ENCODE peak calls at places on chromosomes 1 and 21, in seven cellular contexts. B is heart right ventricle, F is foreskin fibroblast, L is fibroblast of lung, U is AG09309, Z is ovary, A is BJ. P is an unnamed sample.

GRCh38 chr1:31224102-31224501 is 15.6 kb downstream of the NKAIN1 start:
- DNase-seq in B (no peak), L (no peak), U (no peak), A (no peak), F (no peak), Z (no peak), P (no peak)

GRCh38 chr1:43276673-43277072 is 6.9 kb downstream of the TMEM125 start:
- DNase-seq in Z (no peak), F (no peak), L (no peak), U (no peak), A (no peak), B (no peak), P (no peak)

GRCh38 chr1:28173151-28173979 is 3.1 kb downstream of the PTAFR start:
- DNase-seq in L (peak), A (no peak), U (no peak), F (no peak), Z (no peak), B (no peak), P (no peak)

GRCh38 chr1:167435484-167435883 is 82.8 kb downstream of the CD247 start:
- DNase-seq in L (no peak), U (no peak), B (no peak), Z (no peak), F (no peak), A (no peak), P (no peak)

GRCh38 chr1:193318347-193318746 is 131.9 kb upstream of the B3GALT2 start:
- DNase-seq in B (no peak), L (no peak), U (no peak), Z (no peak), F (no peak), A (no peak), P (no peak)

GRCh38 chr1:155086182-155086741 is 7.6 kb downstream of the EFNA3 start:
- DNase-seq in L (peak), Z (peak), F (no peak), B (peak), U (no peak), A (no peak), P (no peak)

GRCh38 chr1:25873120-25873519 is 2.4 kb downstream of the PAQR7 start:
- DNase-seq in B (no peak), U (no peak), Z (peak), F (no peak), L (no peak), A (no peak), P (no peak)

GRCh38 chr1:218874313-218874712 is 299.4 kb upstream of the LYPLAL1 start:
- DNase-seq in B (no peak), A (no peak), U (peak), F (peak), Z (no peak), L (peak), P (no peak)

GRCh38 chr1:152621993-152622392 is 910 bp downstream of the LCE3A start:
- DNase-seq in L (no peak), U (no peak), Z (no peak), B (no peak), F (no peak), A (no peak), P (no peak)

GRCh38 chr1:11397151-11397902 is 81.6 kb upstream of the DISP3 start:
- DNase-seq in A (no peak), Z (no peak), U (no peak), B (no peak), L (no peak), F (no peak), P (no peak)

GRCh38 chr1:221655766-221656305 is 86.1 kb downstream of the DUSP10 start:
- DNase-seq in U (no peak), Z (no peak), F (no peak), L (no peak), B (no peak), A (no peak), P (no peak)

GRCh38 chr1:174953657-174954435 is 45.9 kb upstream of the CACYBP start:
- DNase-seq in Z (no peak), B (no peak), F (no peak), A (no peak), L (no peak), U (no peak), P (no peak)

GRCh38 chr1:14142397-14143095 is 442.6 kb downstream of the PRDM2 start:
- DNase-seq in F (no peak), B (no peak), U (no peak), L (no peak), Z (no peak), A (no peak), P (no peak)

DNA sequence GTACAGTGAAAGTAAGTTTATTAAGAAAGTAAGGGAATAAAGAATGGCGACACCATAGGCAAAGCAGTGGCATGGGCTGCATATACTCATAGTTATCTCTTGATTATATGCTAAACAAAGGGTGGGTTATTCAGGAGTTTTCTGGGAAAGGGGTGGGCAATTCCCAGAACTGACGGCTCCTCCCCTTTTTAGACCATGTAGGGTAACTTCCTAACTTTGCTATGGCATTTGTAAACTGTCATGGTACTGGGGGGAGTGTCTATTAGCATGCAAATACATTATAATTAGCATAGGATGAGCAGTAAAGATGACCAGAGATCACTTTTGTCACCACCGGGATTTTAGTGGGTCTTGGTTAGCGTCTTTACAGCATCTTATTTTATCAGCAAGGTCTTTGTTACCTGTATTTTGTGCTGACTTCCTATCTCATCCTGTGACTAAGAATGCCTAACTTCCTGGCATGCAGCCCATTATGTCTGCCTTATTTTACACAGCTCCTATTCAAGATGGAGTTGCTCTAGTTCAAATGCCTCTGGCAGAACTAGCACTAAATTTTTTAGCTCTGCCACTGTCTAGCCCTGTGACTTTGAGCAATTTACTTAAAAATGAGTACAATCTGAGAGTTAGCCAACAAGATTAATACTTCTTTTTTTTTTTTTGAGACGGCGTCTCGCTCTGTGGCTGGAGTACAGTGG is 110.3 kb upstream of the PALMD start:
- DNase-seq in A (no peak), L (no peak), F (no peak), B (peak), Z (no peak), U (no peak), P (no peak)
- TF ChIP-seq CTCF in A (no peak), L (no peak), F (no peak), B (no peak), Z (no peak), U (no peak), P (no peak)

DNA sequence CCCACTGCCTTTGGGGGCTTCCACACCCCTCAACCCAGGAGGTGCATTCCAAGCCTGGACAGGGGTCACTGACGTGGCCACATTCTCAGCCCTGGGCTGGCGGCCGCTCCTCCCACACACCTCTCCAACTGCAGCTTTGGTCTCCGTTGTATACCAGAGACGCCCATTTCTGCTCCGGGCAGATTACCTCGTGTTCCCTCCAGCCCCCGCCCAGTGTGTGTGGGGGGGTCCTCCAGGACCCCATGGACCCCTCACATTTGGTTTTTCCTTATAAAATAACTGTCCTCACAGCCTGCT is 6.1 kb downstream of the RNF223 start:
- DNase-seq in U (no peak), F (no peak), Z (no peak), A (no peak), L (no peak), B (no peak), P (no peak)
- H3K4me3 ChIP-seq in U (no peak), F (no peak), Z (no peak), A (no peak), L (no peak), B (no peak), P (no peak)

GRCh38 chr21:42030311-42030710 is 20.2 kb upstream of the ZBTB21 start:
- DNase-seq in A (no peak), B (no peak), F (no peak), L (no peak), U (no peak), Z (no peak), P (no peak)

GRCh38 chr21:42031241-42031640 is 21.1 kb upstream of the ZBTB21 start:
- DNase-seq in Z (no peak), A (no peak), B (no peak), L (no peak), U (no peak), F (no peak), P (no peak)

GRCh38 chr21:42032266-42032665 is 22.1 kb upstream of the ZBTB21 start:
- DNase-seq in Z (no peak), U (no peak), A (no peak), L (no peak), F (no peak), B (no peak), P (no peak)

GRCh38 chr21:42032968-42033367 is 22.8 kb upstream of the ZBTB21 start:
- DNase-seq in L (no peak), F (no peak), B (no peak), Z (no peak), A (no peak), U (no peak), P (no peak)

DNA sequence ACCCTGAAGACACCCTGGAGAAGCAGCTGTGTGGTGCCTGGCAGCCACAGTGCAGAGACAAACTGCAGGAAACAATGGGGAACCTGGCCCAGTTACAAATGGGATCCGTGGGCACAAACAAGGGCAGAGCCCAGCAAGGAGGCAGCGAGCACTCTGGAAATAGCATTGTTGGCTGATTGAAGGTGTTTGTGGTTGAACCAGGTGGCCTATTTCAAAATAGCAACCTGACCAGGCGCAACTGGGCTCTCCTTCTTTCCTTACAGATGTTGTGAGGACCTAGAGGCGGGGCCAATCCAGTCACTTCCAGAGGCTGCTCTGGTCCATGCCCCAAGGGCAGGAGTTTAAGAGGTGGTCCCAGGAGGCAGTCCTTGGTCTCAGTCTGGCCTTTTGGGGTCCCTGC is 21.7 kb upstream of the ZBTB21 start:
- DNase-seq in F (no peak), U (no peak), Z (no peak), L (no peak), A (no peak), B (no peak), P (no peak)
- TF ChIP-seq CTCF in F (no peak), U (no peak), Z (no peak), L (no peak), A (no peak), B (no peak), P (no peak)

DNA sequence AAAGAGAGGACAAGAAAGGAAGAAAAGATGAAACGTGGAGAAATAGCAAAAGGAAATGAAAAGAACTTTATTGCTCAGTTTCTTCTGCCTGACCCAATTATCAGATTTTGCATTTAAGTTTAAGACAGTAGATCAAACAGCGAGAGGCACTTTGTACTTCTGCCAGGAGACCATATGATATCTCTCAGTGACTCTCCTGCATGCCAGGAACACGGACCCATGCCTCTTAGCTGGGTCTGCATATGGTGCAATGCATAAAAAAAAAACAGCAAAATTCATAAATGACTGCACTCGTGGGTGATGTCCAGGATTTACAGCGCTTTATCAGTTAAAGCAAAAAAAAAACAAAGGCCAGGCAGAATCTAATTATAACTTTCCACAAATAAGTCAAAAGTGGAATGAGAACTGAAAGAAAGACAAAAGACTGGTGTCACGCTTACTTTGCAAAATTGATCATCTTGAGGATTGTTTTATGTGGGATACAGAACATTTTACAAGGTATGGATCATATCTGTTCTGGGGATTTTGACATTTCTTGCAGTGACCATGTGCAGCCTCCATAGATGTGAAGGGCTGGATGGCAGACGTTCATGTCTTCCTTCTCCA is 79.6 kb downstream of the RUNX1 start:
- DNase-seq in A (no peak), U (no peak), B (no peak), Z (no peak), F (no peak), L (peak), P (no peak)
- H3K4me3 ChIP-seq in A (no peak), U (no peak), B (no peak), Z (no peak), F (no peak), L (no peak), P (no peak)

GRCh38 chr1:159851386-159851785 is 11.1 kb downstream of the VSIG8 start:
- DNase-seq in A (no peak), F (no peak), Z (no peak), B (no peak), L (no peak), U (no peak), P (no peak)
- TF ChIP-seq CTCF in A (no peak), F (no peak), Z (no peak), B (no peak), L (no peak), U (peak), P (no peak)